ENCODE peak calls at places on chromosomes 1 and 21, in seven cellular contexts. V is coronary artery; G is activated T-cell treated with anti-CD3 and anti-CD28 coated beads for 1 hour; T is sciatic nerve; K is body of pancreas; J is stimulated activated CD8-positive, alpha-beta memory T cell treated with anti-CD3 and anti-CD28 coated beads, Interleukin-7, amount 100 ng/mL, for 4 hours; U is naive thymus-derived CD8-positive, alpha-beta T cell. L is an unnamed sample.

GRCh38 chr1:55146781-55147180 is 68.4 kb downstream of the USP24 start:
- DNase-seq in V (no peak), G (no peak), T (peak), K (peak), J (no peak), U (no peak), L (no peak)

GRCh38 chr1:73516458-73516857 is 681.5 kb downstream of the LRRIQ3 start:
- DNase-seq in V (no peak), G (no peak), T (no peak), K (no peak), J (no peak), U (no peak), L (no peak)

GRCh38 chr1:172895050-172895460 is 155.7 kb downstream of the TNFSF18 start:
- DNase-seq in V (no peak), G (no peak), T (no peak), K (no peak), J (peak), U (no peak), L (no peak)

GRCh38 chr21:42049578-42050430 is 21.3 kb upstream of the UMODL1 start:
- DNase-seq in V (no peak), G (no peak), T (no peak), K (no peak), J (no peak), U (no peak), L (no peak)

GRCh38 chr1:183877321-183877720 is 72.4 kb downstream of the RGL1 start:
- DNase-seq in V (no peak), G (no peak), T (peak), K (peak), J (no peak), U (no peak), L (no peak)

GRCh38 chr1:37033355-37034291 is 692 bp downstream of the GRIK3 start:
- DNase-seq in V (no peak), G (no peak), T (no peak), K (no peak), J (no peak), U (no peak), L (no peak)

GRCh38 chr1:40840526-40841323 is 21.4 kb downstream of the CITED4 start:
- DNase-seq in V (no peak), G (no peak), T (no peak), K (no peak), J (no peak), U (peak), L (no peak)

GRCh38 chr1:99327357-99327756 is 63.1 kb downstream of the PLPPR4 start:
- DNase-seq in V (no peak), G (no peak), T (no peak), K (no peak), J (no peak), U (no peak), L (no peak)

GRCh38 chr1:109882288-109883245 is 28.1 kb upstream of the CSF1 start:
- DNase-seq in V (peak), G (no peak), T (peak), K (no peak), J (no peak), U (no peak), L (no peak)

GRCh38 chr1:225961659-225962439 is 20.8 kb upstream of the LEFTY2 start:
- DNase-seq in V (no peak), G (no peak), T (peak), K (no peak), J (no peak), U (no peak), L (no peak)

GRCh38 chr1:93447481-93448291 is at the start of gene FNBP1L:
- DNase-seq in V (peak), G (peak), T (peak), K (peak), J (peak), U (peak), L (peak)

GRCh38 chr21:42108554-42108885 is 37.4 kb downstream of the UMODL1 start:
- DNase-seq in V (no peak), G (no peak), T (no peak), K (no peak), J (no peak), U (no peak), L (peak)